ENCODE peak calls at places on chromosomes 1 and 21, in eight cellular contexts. G is GM12878, Y is foreskin keratinocyte, B is ovary, H is cardiac muscle cell, K is stomach, V is body of pancreas, R is Caco-2. O is an unnamed sample.

GRCh38 chr1:68128157-68128556 is 77.7 kb upstream of the DIRAS3 start:
- DNase-seq in G (peak; percentile 5), Y (no peak), B (no peak), H (peak; percentile 34), K (no peak), V (no peak), R (no peak), O (no peak)

GRCh38 chr1:44089371-44090070 is 29.1 kb upstream of the KLF17 start:
- DNase-seq in G (no peak), Y (peak; percentile 26), B (no peak), H (no peak), K (no peak), V (no peak), R (no peak), O (no peak)

GRCh38 chr1:98854137-98854536 is 150.5 kb downstream of the PLPPR5 start:
- DNase-seq in G (no peak), Y (no peak), B (no peak), H (no peak), K (no peak), V (no peak), R (no peak), O (no peak)

GRCh38 chr1:246961939-246962373 is 30.2 kb upstream of the AHCTF1 start:
- DNase-seq in G (no peak), Y (no peak), B (no peak), H (peak; percentile 64), K (peak; percentile 31), V (peak; percentile 62), R (no peak), O (no peak)

GRCh38 chr1:19374926-19375325 is 62.8 kb downstream of the SLC66A1 start:
- DNase-seq in G (no peak), Y (no peak), B (no peak), H (no peak), K (no peak), V (no peak), R (no peak), O (no peak)

GRCh38 chr1:77732090-77732489 is 27.6 kb downstream of the USP33 start:
- DNase-seq in G (no peak), Y (no peak), B (no peak), H (no peak), K (no peak), V (no peak), R (no peak), O (no peak)

GRCh38 chr1:168097921-168098528 is 38.7 kb downstream of the GPR161 start:
- DNase-seq in G (no peak), Y (no peak), B (no peak), H (no peak), K (no peak), V (no peak), R (no peak), O (no peak)

GRCh38 chr1:213623862-213624261 is 363.9 kb upstream of the PROX1 start:
- DNase-seq in G (no peak), Y (no peak), B (no peak), H (no peak), K (no peak), V (no peak), R (no peak), O (no peak)

GRCh38 chr21:17576080-17576835 is 36.4 kb downstream of the BTG3 start:
- DNase-seq in G (no peak), Y (no peak), B (no peak), H (peak; percentile 8), K (no peak), V (no peak), R (no peak), O (no peak)

GRCh38 chr1:201270616-201271390 is 12.5 kb upstream of the PKP1 start:
- DNase-seq in G (no peak), Y (no peak), B (no peak), H (no peak), K (no peak), V (no peak), R (no peak), O (no peak)

GRCh38 chr1:23610677-23611076 is 51.4 kb upstream of the ID3 start:
- DNase-seq in G (no peak), Y (no peak), B (no peak), H (no peak), K (no peak), V (no peak), R (no peak), O (no peak)
- H3K4me1 ChIP-seq in G (peaks cover 48% of the 10 kb centered on the region), Y (no peaks in the 10 kb centered on the region), B (no peaks in the 10 kb centered on the region), H (no peaks in the 10 kb centered on the region), K (no peaks in the 10 kb centered on the region), V (no peaks in the 10 kb centered on the region), R (no peaks in the 10 kb centered on the region), O (peaks cover 2% of the 10 kb centered on the region)

GRCh38 chr1:183023601-183024351 is 556 bp downstream of the LAMC1 start:
- DNase-seq in G (no peak), Y (peak; percentile 76), B (peak; percentile 62), H (peak; percentile 49), K (peak; percentile 85), V (peak; percentile 87), R (peak; percentile 93), O (peak; percentile 83)
- TF ChIP-seq CTCF in G (peak; percentile 68), Y (peak; percentile 71), B (no peak), H (peak; percentile 50), K (no peak), V (peak; percentile 63), R (peak; percentile 85), O (peak; percentile 23)

GRCh38 chr1:179873366-179873978 is 4.1 kb downstream of the TOR1AIP2 start:
- DNase-seq in G (no peak), Y (no peak), B (no peak), H (no peak), K (no peak), V (peak; percentile 19), R (no peak), O (no peak)

GRCh38 chr1:179872558-179872957 is 5.0 kb downstream of the TOR1AIP2 start:
- DNase-seq in G (no peak), Y (no peak), B (no peak), H (no peak), K (no peak), V (no peak), R (no peak), O (no peak)

GRCh38 chr1:179875606-179876288 is 1.9 kb downstream of the TOR1AIP2 start:
- DNase-seq in G (no peak), Y (no peak), B (no peak), H (no peak), K (no peak), V (no peak), R (no peak), O (no peak)

GRCh38 chr1:179870870-179871269 is 6.7 kb downstream of the TOR1AIP2 start:
- DNase-seq in G (no peak), Y (no peak), B (no peak), H (no peak), K (no peak), V (no peak), R (no peak), O (no peak)

GRCh38 chr1:179871940-179872339 is 5.7 kb downstream of the TOR1AIP2 start:
- DNase-seq in G (no peak), Y (no peak), B (no peak), H (no peak), K (no peak), V (no peak), R (no peak), O (no peak)
- H3K4me1 ChIP-seq in G (peaks cover 4% of the 10 kb centered on the region), Y (peaks cover 6% of the 10 kb centered on the region), B (no peaks in the 10 kb centered on the region), H (peaks cover 36% of the 10 kb centered on the region), K (peaks cover 39% of the 10 kb centered on the region), V (peaks cover 66% of the 10 kb centered on the region), R (peaks cover 36% of the 10 kb centered on the region), O (peaks cover 36% of the 10 kb centered on the region)

GRCh38 chr21:25806053-25806452 is 71.3 kb downstream of the GABPA start:
- DNase-seq in G (no peak), Y (peak; percentile 61), B (no peak), H (no peak), K (no peak), V (no peak), R (no peak), O (no peak)

GRCh38 chr21:25801217-25802015 is 66.6 kb downstream of the GABPA start:
- DNase-seq in G (peak; percentile 59), Y (peak; percentile 49), B (peak; percentile 72), H (peak; percentile 93), K (peak; percentile 81), V (peak; percentile 88), R (peak; percentile 89), O (peak; percentile 84)
- TF ChIP-seq CTCF in G (peak; percentile 98), Y (peak; percentile 97), B (peak; percentile 37), H (peak; percentile 100), K (peak; percentile 87), V (peak; percentile 97), R (peak; percentile 98), O (peak; percentile 91)

GRCh38 chr1:15303912-15304311 is 56.9 kb downstream of the FHAD1 start:
- DNase-seq in G (no peak), Y (no peak), B (no peak), H (no peak), K (no peak), V (no peak), R (no peak), O (no peak)

GRCh38 chr1:15308135-15308534 is 61.1 kb downstream of the FHAD1 start:
- DNase-seq in G (no peak), Y (no peak), B (no peak), H (no peak), K (no peak), V (peak; percentile 56), R (peak; percentile 68), O (no peak)

GRCh38 chr1:15308621-15309027 is 61.6 kb downstream of the FHAD1 start:
- DNase-seq in G (no peak), Y (no peak), B (no peak), H (no peak), K (peak; percentile 40), V (peak; percentile 48), R (no peak), O (peak; percentile 53)

GRCh38 chr1:15305366-15305765 is 58.3 kb downstream of the FHAD1 start:
- DNase-seq in G (no peak), Y (no peak), B (no peak), H (peak; percentile 57), K (no peak), V (no peak), R (no peak), O (no peak)

GRCh38 chr1:15304708-15305326 is 57.8 kb downstream of the FHAD1 start:
- DNase-seq in G (no peak), Y (no peak), B (peak; percentile 65), H (peak; percentile 53), K (peak; percentile 76), V (peak; percentile 72), R (peak; percentile 50), O (peak; percentile 80)
- H3K4me1 ChIP-seq in G (no peaks in the 10 kb centered on the region), Y (no peaks in the 10 kb centered on the region), B (peaks cover 2% of the 10 kb centered on the region), H (no peaks in the 10 kb centered on the region), K (no peaks in the 10 kb centered on the region), V (peaks cover 26% of the 10 kb centered on the region), R (peaks cover 12% of the 10 kb centered on the region), O (no peaks in the 10 kb centered on the region)

GRCh38 chr1:176876966-176877515 is 287.5 kb downstream of the ASTN1 start:
- DNase-seq in G (no peak), Y (no peak), B (no peak), H (no peak), K (no peak), V (no peak), R (no peak), O (no peak)

GRCh38 chr1:176879784-176880620 is 284.5 kb downstream of the ASTN1 start:
- DNase-seq in G (no peak), Y (no peak), B (no peak), H (no peak), K (no peak), V (no peak), R (no peak), O (no peak)

GRCh38 chr1:176880954-176881595 is 283.4 kb downstream of the ASTN1 start:
- DNase-seq in G (no peak), Y (peak; percentile 33), B (peak; percentile 67), H (peak; percentile 82), K (peak; percentile 76), V (peak; percentile 72), R (peak; percentile 72), O (peak; percentile 72)

GRCh38 chr1:176877557-176877956 is 287.0 kb downstream of the ASTN1 start:
- DNase-seq in G (no peak), Y (no peak), B (no peak), H (no peak), K (no peak), V (no peak), R (no peak), O (no peak)

GRCh38 chr1:176878750-176879536 is 285.6 kb downstream of the ASTN1 start:
- DNase-seq in G (no peak), Y (no peak), B (no peak), H (no peak), K (no peak), V (no peak), R (no peak), O (no peak)
- TF ChIP-seq CTCF in G (no peak), Y (peak; percentile 21), B (no peak), H (no peak), K (no peak), V (no peak), R (peak; percentile 36), O (no peak)